ENCODE peak calls at places on chromosomes 6 and 20, in five cellular contexts. O is T-helper 1 cell, R is left cardiac atrium, G is uterus, A is HT-29. T is an unnamed sample.

GRCh38 chr20:53495357-53495756 is 98.3 kb downstream of the ZNF217 start:
- DNase-seq in O (no peak), R (no peak), G (no peak), A (no peak), T (no peak)

GRCh38 chr6:69179681-69180080 is 544.6 kb downstream of the ADGRB3 start:
- DNase-seq in O (no peak), R (no peak), G (no peak), A (no peak), T (no peak)

GRCh38 chr6:105273589-105273988 is 93.8 kb upstream of the POPDC3 start:
- DNase-seq in O (no peak), R (no peak), G (no peak), A (no peak), T (no peak)

GRCh38 chr6:46715106-46715505 is 20.1 kb downstream of the PLA2G7 start:
- DNase-seq in O (no peak), R (no peak), G (no peak), A (no peak), T (no peak)

GRCh38 chr6:40918035-40918651 is 120.9 kb downstream of the UNC5CL start:
- DNase-seq in O (no peak), R (no peak), G (no peak), A (no peak), T (no peak)

GRCh38 chr6:160085713-160086505 is 35.7 kb upstream of the SLC22A1 start:
- DNase-seq in O (no peak), R (no peak), G (no peak), A (no peak), T (no peak)

GRCh38 chr6:145813285-145814034 is 1.1 kb downstream of the FBXO30 start:
- DNase-seq in O (no peak), R (no peak), G (no peak), A (no peak), T (no peak)

GRCh38 chr6:101117397-101118185 is 236.5 kb upstream of the ASCC3 start:
- DNase-seq in O (no peak), R (no peak), G (no peak), A (peak), T (no peak)

GRCh38 chr6:53951383-53951782 is 156.6 kb downstream of the LRRC1 start:
- DNase-seq in O (no peak), R (no peak), G (no peak), A (no peak), T (no peak)

GRCh38 chr6:163825033-163825432 is 410.5 kb downstream of the QKI start:
- DNase-seq in O (no peak), R (no peak), G (no peak), A (no peak), T (no peak)

GRCh38 chr6:37783025-37783825 is 36.3 kb upstream of the ZFAND3 start:
- DNase-seq in O (no peak), R (peak), G (peak), A (no peak), T (no peak)

GRCh38 chr6:82022614-82023102 is 224.9 kb downstream of the IBTK start:
- DNase-seq in O (no peak), R (no peak), G (no peak), A (peak), T (no peak)

GRCh38 chr20:31835977-31836852 is 9.2 kb downstream of the FOXS1 start:
- DNase-seq in O (no peak), R (peak), G (peak), A (peak), T (no peak)

GRCh38 chr6:105428342-105428957 is 25.6 kb upstream of the PREP start:
- DNase-seq in O (no peak), R (no peak), G (no peak), A (no peak), T (no peak)

GRCh38 chr6:11043552-11043960 is 549 bp downstream of the ELOVL2 start:
- DNase-seq in O (no peak), R (no peak), G (no peak), A (no peak), T (no peak)

GRCh38 chr6:70735513-70735912 is 67.8 kb downstream of the SMAP1 start:
- DNase-seq in O (no peak), R (no peak), G (no peak), A (no peak), T (no peak)

T was measured in CD8-positive, alpha-beta memory T cell.